ENCODE peak calls at places on chromosomes 11 and 22, in six cellular contexts. S, M, K, V, P and C are unnamed samples. For H3K4me1, the result is how much of the 10 kb centered on the place peaks cover.

GRCh38 chr11:61890536-61891330 is 612 bp downstream of the FADS3 start:
- DNase-seq in K (peak), V (peak), S (no peak), P (peak), M (peak), C (peak)

GRCh38 chr22:48319321-48320047 is 1508.2 kb downstream of the BRD1 start:
- DNase-seq in V (no peak), K (no peak), M (peak), S (no peak), P (no peak), C (no peak)

GRCh38 chr11:14544611-14545010 is 24.4 kb upstream of the PSMA1 start:
- DNase-seq in M (no peak), K (no peak), V (no peak), S (no peak), P (no peak), C (no peak)

GRCh38 chr11:63839508-63840355 is 822 bp downstream of the MARK2 start:
- DNase-seq in V (no peak), P (peak), K (peak), M (peak), S (no peak), C (no peak)

GRCh38 chr11:76793834-76794291 is 10.7 kb downstream of the TSKU start:
- DNase-seq in P (no peak), K (no peak), M (no peak), V (peak), S (no peak), C (no peak)

GRCh38 chr11:88454881-88455280 is 117.3 kb upstream of the CTSC start:
- DNase-seq in M (no peak), S (no peak), P (no peak), K (peak), V (no peak), C (no peak)

GRCh38 chr22:40328551-40328950 is 17.7 kb upstream of the ADSL start:
- DNase-seq in P (no peak), M (no peak), K (no peak), S (no peak), V (no peak), C (no peak)

GRCh38 chr22:25909988-25910387 is 168.0 kb downstream of the MYO18B start:
- DNase-seq in K (no peak), V (no peak), M (no peak), P (no peak), S (no peak), C (no peak)

GRCh38 chr22:42151924-42152635 is 21.5 kb upstream of the CYP2D6 start:
- DNase-seq in K (no peak), V (no peak), M (no peak), S (no peak), P (peak), C (no peak)

GRCh38 chr11:44138286-44138685 is 42.8 kb downstream of the EXT2 start:
- DNase-seq in K (peak), V (no peak), M (no peak), S (no peak), P (no peak), C (no peak)

GRCh38 chr11:61716478-61717285 is 35.8 kb upstream of the MYRF start:
- DNase-seq in K (no peak), S (no peak), P (no peak), V (peak), M (no peak), C (no peak)

GRCh38 chr22:31734512-31734911 is 15.4 kb downstream of the PRR14L start:
- DNase-seq in V (no peak), K (peak), P (no peak), M (no peak), S (no peak), C (no peak)

GRCh38 chr22:36445158-36445668 is 36.2 kb downstream of the TXN2 start:
- DNase-seq in S (no peak), P (peak), K (no peak), V (peak), M (no peak), C (no peak)

GRCh38 chr22:32720924-32721323 is 80.6 kb upstream of the TIMP3 start:
- DNase-seq in M (no peak), K (no peak), P (peak), V (no peak), S (no peak), C (no peak)

GRCh38 chr11:44128729-44129128 is 33.3 kb downstream of the EXT2 start:
- DNase-seq in M (no peak), K (no peak), V (no peak), S (no peak), P (no peak), C (no peak)

GRCh38 chr11:124899376-124900145 is 1.9 kb upstream of the ROBO4 start:
- DNase-seq in V (peak), P (no peak), S (no peak), K (peak), M (no peak), C (no peak)

GRCh38 chr22:44242946-44243724 is 62.4 kb downstream of the PARVG start:
- DNase-seq in S (no peak), V (peak), M (no peak), K (no peak), P (no peak), C (no peak)

GRCh38 chr11:93515438-93515837 is 27.8 kb downstream of the SMCO4 start:
- DNase-seq in S (no peak), M (no peak), P (no peak), V (no peak), K (no peak), C (no peak)

GRCh38 chr11:34874202-34874601 is 42.0 kb downstream of the APIP start:
- DNase-seq in K (no peak), S (no peak), V (no peak), P (no peak), M (no peak), C (no peak)

GRCh38 chr11:60914620-60915249 is 777 bp downstream of the TMEM109 start:
- DNase-seq in V (peak), P (peak), M (peak), S (no peak), K (peak), C (no peak)

GRCh38 chr11:57273448-57274058 is 36.5 kb upstream of the APLNR start:
- DNase-seq in V (no peak), S (no peak), K (no peak), M (no peak), P (no peak), C (no peak)

GRCh38 chr11:10225553-10225952 is 68.5 kb downstream of the SBF2 start:
- DNase-seq in S (no peak), P (no peak), K (no peak), M (no peak), V (no peak), C (no peak)

GRCh38 chr11:83364500-83365059 is 78.4 kb upstream of the CCDC90B start:
- DNase-seq in P (no peak), M (no peak), V (no peak), K (peak), S (peak), C (no peak)

GRCh38 chr22:36819112-36819511 is 2.3 kb upstream of the PVALB start:
- DNase-seq in V (peak), K (no peak), M (peak), P (no peak), S (no peak), C (no peak)

GRCh38 chr11:7657306-7658025 is 15.8 kb downstream of the CYB5R2 start:
- DNase-seq in S (peak), P (peak), M (no peak), K (peak), V (peak), C (no peak)

GRCh38 chr22:47022475-47022874 is 260.0 kb downstream of the TBC1D22A start:
- DNase-seq in P (no peak), K (no peak), M (no peak), V (no peak), S (no peak), C (no peak)
- H3K4me1 ChIP-seq in P (under half), K (under half), M (under half), V (under half), S (under half), C (under half)

GRCh38 chr11:95419915-95420314 is 188.9 kb upstream of the SESN3 start:
- DNase-seq in V (no peak), P (no peak), S (no peak), K (peak), M (no peak), C (no peak)
- H3K4me1 ChIP-seq in V (under half), P (under half), S (under half), K (under half), M (under half), C (under half)

GRCh38 chr11:68008381-68009337 is 1.5 kb upstream of the ALDH3B1 start:
- DNase-seq in P (peak), K (no peak), V (no peak), S (no peak), M (peak), C (no peak)
- H3K4me1 ChIP-seq in P (under half), K (half or more), V (under half), S (under half), M (under half), C (under half)

GRCh38 chr22:38710866-38711265 is 5.1 kb downstream of the GTPBP1 start:
- DNase-seq in K (peak), S (no peak), P (no peak), V (no peak), M (no peak), C (no peak)
- H3K4me1 ChIP-seq in K (under half), S (under half), P (under half), V (under half), M (under half), C (under half)